ENCODE peak calls at places on chromosomes 13 and 19, in six cellular contexts. C is SHP77 treated with DMSO at 0.1 percent for 48 hours; X is NCI-H2081; Z is stimulated activated CD4-positive, alpha-beta T cell treated with anti-CD3 and anti-CD28 coated beads, Interleukin-4, amount 100 ng/mL, for 4 hours; S is SK-MEL-5; W is occipital lobe. D is an unnamed sample.

GRCh38 chr13:43432948-43433347 is 353.8 kb downstream of the ENOX1 start:
- DNase-seq in C (no peak), X (no peak), Z (no peak), S (no peak), W (no peak), D (no peak)

GRCh38 chr13:33742321-33742720 is 75.6 kb upstream of the RFC3 start:
- DNase-seq in C (no peak), X (no peak), Z (no peak), S (no peak), W (no peak), D (no peak)

GRCh38 chr19:10863107-10863700 is 8.1 kb upstream of the CARM1 start:
- DNase-seq in C (no peak), X (no peak), Z (no peak), S (peak), W (no peak), D (no peak)

GRCh38 chr13:73809561-73809960 is 324.6 kb downstream of the KLF12 start:
- DNase-seq in C (no peak), X (no peak), Z (no peak), S (no peak), W (no peak), D (no peak)

GRCh38 chr19:21709464-21709863 is 57.9 kb downstream of the ZNF100 start:
- DNase-seq in C (no peak), X (no peak), Z (no peak), S (no peak), W (no peak), D (no peak)

GRCh38 chr19:8241646-8242045 is 32.5 kb downstream of the CERS4 start:
- DNase-seq in C (no peak), X (no peak), Z (no peak), S (no peak), W (no peak), D (no peak)

GRCh38 chr19:28619842-28620429 is 593.0 kb downstream of the UQCRFS1 start:
- DNase-seq in C (no peak), X (no peak), Z (no peak), S (no peak), W (no peak), D (no peak)

GRCh38 chr13:20775961-20776360 is 2.2 kb upstream of the EEF1AKMT1 start:
- DNase-seq in C (no peak), X (no peak), Z (no peak), S (no peak), W (no peak), D (no peak)

GRCh38 chr13:79918620-79919019 is 422.3 kb downstream of the SPRY2 start:
- DNase-seq in C (no peak), X (no peak), Z (no peak), S (no peak), W (no peak), D (no peak)

GRCh38 chr19:51375504-51376221 is 3.2 kb upstream of the NKG7 start:
- DNase-seq in C (no peak), X (no peak), Z (no peak), S (no peak), W (no peak), D (no peak)

GRCh38 chr19:1251233-1251502 is 2.8 kb downstream of the MIDN start:
- DNase-seq in C (no peak), X (peak), Z (no peak), S (peak), W (peak), D (no peak)

GRCh38 chr13:20351279-20352022 is 119.3 kb upstream of the GJB6 start:
- DNase-seq in C (no peak), X (no peak), Z (no peak), S (peak), W (no peak), D (no peak)

GRCh38 chr13:111289251-111289650 is 31.2 kb upstream of the TEX29 start:
- DNase-seq in C (no peak), X (peak), Z (no peak), S (no peak), W (no peak), D (no peak)

GRCh38 chr13:93552596-93552995 is 326.0 kb downstream of the GPC6 start:
- DNase-seq in C (no peak), X (no peak), Z (no peak), S (no peak), W (no peak), D (no peak)

GRCh38 chr19:31340059-31341025 is 8.9 kb downstream of the TSHZ3 start:
- DNase-seq in C (no peak), X (no peak), Z (no peak), S (no peak), W (no peak), D (no peak)

GRCh38 chr13:33717775-33718174 is 100.2 kb upstream of the RFC3 start:
- DNase-seq in C (no peak), X (no peak), Z (no peak), S (no peak), W (no peak), D (no peak)

GRCh38 chr19:53545271-53546065 is 7.5 kb downstream of the ZNF331 start:
- DNase-seq in C (no peak), X (no peak), Z (no peak), S (no peak), W (no peak), D (no peak)

GRCh38 chr13:79782541-79783216 is 301.7 kb downstream of the NDFIP2 start:
- DNase-seq in C (peak), X (peak), Z (no peak), S (peak), W (no peak), D (no peak)

GRCh38 chr13:79447741-79448140 is 33.2 kb upstream of the NDFIP2 start:
- DNase-seq in C (no peak), X (no peak), Z (no peak), S (no peak), W (no peak), D (no peak)

GRCh38 chr13:91174886-91175501 is 172.5 kb upstream of the MIR17HG start:
- DNase-seq in C (no peak), X (no peak), Z (no peak), S (no peak), W (no peak), D (no peak)

GRCh38 chr13:49627831-49628652 is at the start of gene ARL11:
- DNase-seq in C (no peak), X (no peak), Z (peak), S (no peak), W (no peak), D (no peak)